ENCODE peak calls at places on chromosome 4, in eight cellular contexts. One of them, this sample, is unnamed.
A peak's percentile ranks its signal among the peaks of the same experiment; 100 is the strongest.

GRCh38 chr4:113971706-113972360 is 7.6 kb downstream of the ARSJ start:
- DNase-seq in left colon: no peak
- DNase-seq in AG10803: peak; percentile 81
- DNase-seq in SK-N-SH: peak; percentile 60
- DNase-seq in T-helper 2 cell treated with Interferon-gamma antibody and Interleukin-4, amounts not matched to agents 5 μg/mL and 100 μg/mL, for 36 hours: no peak
- DNase-seq in hippocampal formation: no peak
- DNase-seq in NCI-H1417 treated with DMSO at 0.1 percent for 48 hours: no peak
- DNase-seq in WTC11: no peak
- DNase-seq in this sample: no peak

GRCh38 chr4:140884431-140885058 is 128.4 kb upstream of the TBC1D9 start:
- DNase-seq in left colon: peak; percentile 23
- DNase-seq in AG10803: peak; percentile 80
- DNase-seq in SK-N-SH: peak; percentile 39
- DNase-seq in T-helper 2 cell treated with Interferon-gamma antibody and Interleukin-4, amounts not matched to agents 5 μg/mL and 100 μg/mL, for 36 hours: peak; percentile 17
- DNase-seq in hippocampal formation: no peak
- DNase-seq in NCI-H1417 treated with DMSO at 0.1 percent for 48 hours: peak; percentile 25
- DNase-seq in WTC11: peak; percentile 59
- DNase-seq in this sample: no peak

GRCh38 chr4:28827866-28828265 is 1892.3 kb upstream of the PCDH7 start:
- DNase-seq in left colon: no peak
- DNase-seq in AG10803: no peak
- DNase-seq in SK-N-SH: no peak
- DNase-seq in T-helper 2 cell treated with Interferon-gamma antibody and Interleukin-4, amounts not matched to agents 5 μg/mL and 100 μg/mL, for 36 hours: no peak
- DNase-seq in hippocampal formation: no peak
- DNase-seq in NCI-H1417 treated with DMSO at 0.1 percent for 48 hours: no peak
- DNase-seq in WTC11: no peak
- DNase-seq in this sample: no peak

GRCh38 chr4:140005699-140006098 is 148.3 kb downstream of the MAML3 start:
- DNase-seq in left colon: no peak
- DNase-seq in AG10803: no peak
- DNase-seq in SK-N-SH: peak; percentile 23
- DNase-seq in T-helper 2 cell treated with Interferon-gamma antibody and Interleukin-4, amounts not matched to agents 5 μg/mL and 100 μg/mL, for 36 hours: no peak
- DNase-seq in hippocampal formation: no peak
- DNase-seq in NCI-H1417 treated with DMSO at 0.1 percent for 48 hours: no peak
- DNase-seq in WTC11: no peak
- DNase-seq in this sample: no peak

GRCh38 chr4:40630335-40631021 is 814 bp upstream of the RBM47 start:
- DNase-seq in left colon: peak; percentile 89
- DNase-seq in AG10803: no peak
- DNase-seq in SK-N-SH: peak; percentile 21
- DNase-seq in T-helper 2 cell treated with Interferon-gamma antibody and Interleukin-4, amounts not matched to agents 5 μg/mL and 100 μg/mL, for 36 hours: no peak
- DNase-seq in hippocampal formation: no peak
- DNase-seq in NCI-H1417 treated with DMSO at 0.1 percent for 48 hours: no peak
- DNase-seq in WTC11: peak; percentile 83
- DNase-seq in this sample: no peak

GRCh38 chr4:138112389-138112788 is 129.8 kb downstream of the SLC7A11 start:
- DNase-seq in left colon: no peak
- DNase-seq in AG10803: no peak
- DNase-seq in SK-N-SH: no peak
- DNase-seq in T-helper 2 cell treated with Interferon-gamma antibody and Interleukin-4, amounts not matched to agents 5 μg/mL and 100 μg/mL, for 36 hours: no peak
- DNase-seq in hippocampal formation: no peak
- DNase-seq in NCI-H1417 treated with DMSO at 0.1 percent for 48 hours: no peak
- DNase-seq in WTC11: no peak
- DNase-seq in this sample: no peak

GRCh38 chr4:128776794-128777216 is 32.7 kb upstream of the JADE1 start:
- DNase-seq in left colon: peak; percentile 55
- DNase-seq in AG10803: peak; percentile 96
- DNase-seq in SK-N-SH: no peak
- DNase-seq in T-helper 2 cell treated with Interferon-gamma antibody and Interleukin-4, amounts not matched to agents 5 μg/mL and 100 μg/mL, for 36 hours: no peak
- DNase-seq in hippocampal formation: no peak
- DNase-seq in NCI-H1417 treated with DMSO at 0.1 percent for 48 hours: no peak
- DNase-seq in WTC11: no peak
- DNase-seq in this sample: no peak

GRCh38 chr4:87542734-87543312 is 13.6 kb upstream of the SPARCL1 start:
- DNase-seq in left colon: no peak
- DNase-seq in AG10803: no peak
- DNase-seq in SK-N-SH: no peak
- DNase-seq in T-helper 2 cell treated with Interferon-gamma antibody and Interleukin-4, amounts not matched to agents 5 μg/mL and 100 μg/mL, for 36 hours: no peak
- DNase-seq in hippocampal formation: no peak
- DNase-seq in NCI-H1417 treated with DMSO at 0.1 percent for 48 hours: no peak
- DNase-seq in WTC11: no peak
- DNase-seq in this sample: no peak

GRCh38 chr4:102438396-102438795 is 62.8 kb upstream of the NFKB1 start:
- DNase-seq in left colon: no peak
- DNase-seq in AG10803: peak; percentile 12
- DNase-seq in SK-N-SH: no peak
- DNase-seq in T-helper 2 cell treated with Interferon-gamma antibody and Interleukin-4, amounts not matched to agents 5 μg/mL and 100 μg/mL, for 36 hours: no peak
- DNase-seq in hippocampal formation: no peak
- DNase-seq in NCI-H1417 treated with DMSO at 0.1 percent for 48 hours: no peak
- DNase-seq in WTC11: no peak
- DNase-seq in this sample: no peak

GRCh38 chr4:151709587-151709986 is 51.2 kb downstream of the GATB start:
- DNase-seq in left colon: no peak
- DNase-seq in AG10803: no peak
- DNase-seq in SK-N-SH: no peak
- DNase-seq in T-helper 2 cell treated with Interferon-gamma antibody and Interleukin-4, amounts not matched to agents 5 μg/mL and 100 μg/mL, for 36 hours: no peak
- DNase-seq in hippocampal formation: no peak
- DNase-seq in NCI-H1417 treated with DMSO at 0.1 percent for 48 hours: no peak
- DNase-seq in WTC11: no peak
- DNase-seq in this sample: no peak

GRCh38 chr4:153341575-153342090 is 2.9 kb upstream of the MND1 start:
- DNase-seq in left colon: no peak
- DNase-seq in AG10803: peak; percentile 42
- DNase-seq in SK-N-SH: no peak
- DNase-seq in T-helper 2 cell treated with Interferon-gamma antibody and Interleukin-4, amounts not matched to agents 5 μg/mL and 100 μg/mL, for 36 hours: no peak
- DNase-seq in hippocampal formation: no peak
- DNase-seq in NCI-H1417 treated with DMSO at 0.1 percent for 48 hours: no peak
- DNase-seq in WTC11: no peak
- DNase-seq in this sample: no peak

GRCh38 chr4:20251796-20252655 is at the start of gene SLIT2:
- DNase-seq in left colon: peak; percentile 80
- DNase-seq in AG10803: peak; percentile 85
- DNase-seq in SK-N-SH: peak; percentile 96
- DNase-seq in T-helper 2 cell treated with Interferon-gamma antibody and Interleukin-4, amounts not matched to agents 5 μg/mL and 100 μg/mL, for 36 hours: peak; percentile 26
- DNase-seq in hippocampal formation: peak; percentile 22
- DNase-seq in NCI-H1417 treated with DMSO at 0.1 percent for 48 hours: peak; percentile 61
- DNase-seq in WTC11: peak; percentile 85
- DNase-seq in this sample: peak; percentile 50

GRCh38 chr4:114479595-114479994 is 119.0 kb upstream of the UGT8 start:
- DNase-seq in left colon: no peak
- DNase-seq in AG10803: no peak
- DNase-seq in SK-N-SH: no peak
- DNase-seq in T-helper 2 cell treated with Interferon-gamma antibody and Interleukin-4, amounts not matched to agents 5 μg/mL and 100 μg/mL, for 36 hours: no peak
- DNase-seq in hippocampal formation: no peak
- DNase-seq in NCI-H1417 treated with DMSO at 0.1 percent for 48 hours: peak; percentile 81
- DNase-seq in WTC11: no peak
- DNase-seq in this sample: no peak

GRCh38 chr4:150769235-150769634 is 187.3 kb downstream of the MAB21L2 start:
- DNase-seq in left colon: no peak
- DNase-seq in AG10803: peak; percentile 77
- DNase-seq in SK-N-SH: no peak
- DNase-seq in T-helper 2 cell treated with Interferon-gamma antibody and Interleukin-4, amounts not matched to agents 5 μg/mL and 100 μg/mL, for 36 hours: no peak
- DNase-seq in hippocampal formation: no peak
- DNase-seq in NCI-H1417 treated with DMSO at 0.1 percent for 48 hours: no peak
- DNase-seq in WTC11: no peak
- DNase-seq in this sample: no peak

GRCh38 chr4:81405900-81406401 is 65.8 kb downstream of the RASGEF1B start:
- DNase-seq in left colon: no peak
- DNase-seq in AG10803: peak; percentile 74
- DNase-seq in SK-N-SH: peak; percentile 47
- DNase-seq in T-helper 2 cell treated with Interferon-gamma antibody and Interleukin-4, amounts not matched to agents 5 μg/mL and 100 μg/mL, for 36 hours: no peak
- DNase-seq in hippocampal formation: peak; percentile 95
- DNase-seq in NCI-H1417 treated with DMSO at 0.1 percent for 48 hours: peak; percentile 51
- DNase-seq in WTC11: no peak
- DNase-seq in this sample: no peak

GRCh38 chr4:85741921-85742591 is 267.1 kb downstream of the ARHGAP24 start:
- DNase-seq in left colon: peak; percentile 25
- DNase-seq in AG10803: no peak
- DNase-seq in SK-N-SH: peak; percentile 37
- DNase-seq in T-helper 2 cell treated with Interferon-gamma antibody and Interleukin-4, amounts not matched to agents 5 μg/mL and 100 μg/mL, for 36 hours: no peak
- DNase-seq in hippocampal formation: peak; percentile 63
- DNase-seq in NCI-H1417 treated with DMSO at 0.1 percent for 48 hours: no peak
- DNase-seq in WTC11: no peak
- DNase-seq in this sample: peak; percentile 68

GRCh38 chr4:8745036-8745827 is 126.4 kb downstream of the HMX1 start:
- DNase-seq in left colon: no peak
- DNase-seq in AG10803: no peak
- DNase-seq in SK-N-SH: peak; percentile 49
- DNase-seq in T-helper 2 cell treated with Interferon-gamma antibody and Interleukin-4, amounts not matched to agents 5 μg/mL and 100 μg/mL, for 36 hours: no peak
- DNase-seq in hippocampal formation: no peak
- DNase-seq in NCI-H1417 treated with DMSO at 0.1 percent for 48 hours: no peak
- DNase-seq in WTC11: no peak
- DNase-seq in this sample: no peak

GRCh38 chr4:180054291-180054690 is 2188.9 kb upstream of the TENM3 start:
- DNase-seq in left colon: no peak
- DNase-seq in AG10803: no peak
- DNase-seq in SK-N-SH: no peak
- DNase-seq in T-helper 2 cell treated with Interferon-gamma antibody and Interleukin-4, amounts not matched to agents 5 μg/mL and 100 μg/mL, for 36 hours: no peak
- DNase-seq in hippocampal formation: no peak
- DNase-seq in NCI-H1417 treated with DMSO at 0.1 percent for 48 hours: no peak
- DNase-seq in WTC11: no peak
- DNase-seq in this sample: no peak

GRCh38 chr4:186647821-186648220 is 75.8 kb downstream of the FAT1 start:
- DNase-seq in left colon: no peak
- DNase-seq in AG10803: no peak
- DNase-seq in SK-N-SH: no peak
- DNase-seq in T-helper 2 cell treated with Interferon-gamma antibody and Interleukin-4, amounts not matched to agents 5 μg/mL and 100 μg/mL, for 36 hours: no peak
- DNase-seq in hippocampal formation: no peak
- DNase-seq in NCI-H1417 treated with DMSO at 0.1 percent for 48 hours: no peak
- DNase-seq in WTC11: no peak
- DNase-seq in this sample: no peak

GRCh38 chr4:76897522-76898384 is at the start of gene SOWAHB:
- DNase-seq in left colon: peak; percentile 88
- DNase-seq in AG10803: no peak
- DNase-seq in SK-N-SH: peak; percentile 58
- DNase-seq in T-helper 2 cell treated with Interferon-gamma antibody and Interleukin-4, amounts not matched to agents 5 μg/mL and 100 μg/mL, for 36 hours: no peak
- DNase-seq in hippocampal formation: no peak
- DNase-seq in NCI-H1417 treated with DMSO at 0.1 percent for 48 hours: no peak
- DNase-seq in WTC11: peak; percentile 74
- DNase-seq in this sample: no peak

GRCh38 chr4:146179784-146180405 is 4.4 kb downstream of the LSM6 start:
- DNase-seq in left colon: no peak
- DNase-seq in AG10803: no peak
- DNase-seq in SK-N-SH: no peak
- DNase-seq in T-helper 2 cell treated with Interferon-gamma antibody and Interleukin-4, amounts not matched to agents 5 μg/mL and 100 μg/mL, for 36 hours: no peak
- DNase-seq in hippocampal formation: peak; percentile 33
- DNase-seq in NCI-H1417 treated with DMSO at 0.1 percent for 48 hours: no peak
- DNase-seq in WTC11: no peak
- DNase-seq in this sample: no peak

GRCh38 chr4:174578366-174578765 is 56.1 kb upstream of the HPGD start:
- DNase-seq in left colon: no peak
- DNase-seq in AG10803: peak; percentile 15
- DNase-seq in SK-N-SH: no peak
- DNase-seq in T-helper 2 cell treated with Interferon-gamma antibody and Interleukin-4, amounts not matched to agents 5 μg/mL and 100 μg/mL, for 36 hours: no peak
- DNase-seq in hippocampal formation: no peak
- DNase-seq in NCI-H1417 treated with DMSO at 0.1 percent for 48 hours: no peak
- DNase-seq in WTC11: no peak
- DNase-seq in this sample: no peak

GRCh38 chr4:114599231-114600065 is 841 bp downstream of the UGT8 start:
- DNase-seq in left colon: peak; percentile 75
- DNase-seq in AG10803: no peak
- DNase-seq in SK-N-SH: peak; percentile 10
- DNase-seq in T-helper 2 cell treated with Interferon-gamma antibody and Interleukin-4, amounts not matched to agents 5 μg/mL and 100 μg/mL, for 36 hours: no peak
- DNase-seq in hippocampal formation: no peak
- DNase-seq in NCI-H1417 treated with DMSO at 0.1 percent for 48 hours: no peak
- DNase-seq in WTC11: peak; percentile 53
- DNase-seq in this sample: no peak

GRCh38 chr4:20538922-20539321 is 161.3 kb upstream of the PACRGL start:
- DNase-seq in left colon: no peak
- DNase-seq in AG10803: no peak
- DNase-seq in SK-N-SH: no peak
- DNase-seq in T-helper 2 cell treated with Interferon-gamma antibody and Interleukin-4, amounts not matched to agents 5 μg/mL and 100 μg/mL, for 36 hours: no peak
- DNase-seq in hippocampal formation: no peak
- DNase-seq in NCI-H1417 treated with DMSO at 0.1 percent for 48 hours: peak; percentile 54
- DNase-seq in WTC11: no peak
- DNase-seq in this sample: no peak

GRCh38 chr4:105461221-105462041 is 12.4 kb downstream of the PPA2 start:
- DNase-seq in left colon: no peak
- DNase-seq in AG10803: no peak
- DNase-seq in SK-N-SH: no peak
- DNase-seq in T-helper 2 cell treated with Interferon-gamma antibody and Interleukin-4, amounts not matched to agents 5 μg/mL and 100 μg/mL, for 36 hours: no peak
- DNase-seq in hippocampal formation: no peak
- DNase-seq in NCI-H1417 treated with DMSO at 0.1 percent for 48 hours: no peak
- DNase-seq in WTC11: no peak
- DNase-seq in this sample: no peak

This sample was measured in occipital lobe.